ENCODE peak calls at places on chromosomes 7 and 10, in six cellular contexts. O is K562, X is NB4, E is heart left ventricle, R is sigmoid colon, Z is ovary. G is an unnamed sample.

GRCh38 chr10:83930-84530 is 34.9 kb upstream of the TUBB8 start:
- DNase-seq in R (no peak), Z (no peak), X (no peak), O (no peak), E (no peak), G (no peak)

GRCh38 chr10:132429281-132430230 is 32.6 kb downstream of the PWWP2B start:
- DNase-seq in O (no peak), Z (no peak), X (no peak), R (no peak), E (peak), G (no peak)

GRCh38 chr7:1232623-1233327 is at the start of gene UNCX:
- DNase-seq in O (no peak), E (no peak), R (no peak), Z (no peak), X (peak), G (no peak)

GRCh38 chr10:92404592-92404991 is 113.6 kb downstream of the MARCHF5 start:
- DNase-seq in E (no peak), Z (no peak), O (no peak), X (no peak), R (no peak), G (no peak)

GRCh38 chr7:41977165-41977651 is 259.8 kb downstream of the GLI3 start:
- DNase-seq in X (peak), Z (no peak), R (no peak), O (no peak), E (no peak), G (no peak)

GRCh38 chr7:138289864-138290263 is 170.2 kb upstream of the TRIM24 start:
- DNase-seq in R (no peak), O (no peak), Z (no peak), E (no peak), X (no peak), G (no peak)

GRCh38 chr10:3056280-3057037 is 10.9 kb upstream of the PFKP start:
- DNase-seq in O (no peak), R (peak), E (no peak), X (no peak), Z (no peak), G (no peak)

GRCh38 chr10:132872658-132873057 is 69.7 kb downstream of the CFAP46 start:
- DNase-seq in R (peak), X (no peak), E (peak), Z (no peak), O (no peak), G (no peak)

GRCh38 chr7:36870625-36871354 is 146.5 kb upstream of the AOAH start:
- DNase-seq in Z (no peak), X (no peak), R (no peak), E (no peak), O (no peak), G (no peak)

GRCh38 chr7:115632636-115633035 is 397.9 kb downstream of the TFEC start:
- DNase-seq in E (no peak), X (no peak), R (no peak), Z (no peak), O (no peak), G (no peak)

GRCh38 chr10:31650010-31650409 is 278.6 kb downstream of the ARHGAP12 start:
- DNase-seq in O (no peak), X (no peak), Z (peak), R (peak), E (peak), G (peak)

GRCh38 chr10:36492590-36493510 is 632.5 kb upstream of the ANKRD30A start:
- DNase-seq in Z (no peak), X (no peak), O (no peak), R (no peak), E (no peak), G (no peak)

GRCh38 chr10:103452714-103453230 is 602 bp upstream of the CALHM2 start:
- DNase-seq in O (no peak), E (no peak), Z (no peak), X (no peak), R (no peak), G (no peak)

GRCh38 chr7:8442814-8443304 is 9.4 kb downstream of the NXPH1 start:
- DNase-seq in E (no peak), X (peak), R (no peak), Z (no peak), O (peak), G (no peak)

GRCh38 chr10:22550732-22551131 is 163.6 kb downstream of the PIP4K2A start:
- DNase-seq in R (no peak), X (peak), E (peak), O (peak), Z (peak), G (no peak)

GRCh38 chr10:101075775-101076174 is 14.0 kb downstream of the KAZALD1 start:
- DNase-seq in E (no peak), Z (no peak), X (no peak), R (no peak), O (no peak), G (no peak)

GRCh38 chr10:133139561-133140065 is 20.4 kb upstream of the KNDC1 start:
- DNase-seq in Z (peak), E (no peak), O (no peak), X (peak), R (peak), G (no peak)

GRCh38 chr7:97971990-97972943 is 17.7 kb downstream of the OCM2 start:
- DNase-seq in O (peak), E (peak), Z (peak), X (peak), R (peak), G (peak)

GRCh38 chr10:57776688-57777432 is 490.8 kb downstream of the IPMK start:
- DNase-seq in R (no peak), E (no peak), X (no peak), Z (no peak), O (no peak), G (no peak)

GRCh38 chr7:133712544-133712943 is 414.6 kb upstream of the LRGUK start:
- DNase-seq in Z (no peak), R (no peak), O (no peak), X (no peak), E (no peak), G (no peak)

GRCh38 chr7:31735991-31736982 is 49.3 kb downstream of the PPP1R17 start:
- DNase-seq in E (no peak), Z (peak), X (peak), R (peak), O (peak), G (peak)

GRCh38 chr10:44660271-44660670 is 250.9 kb upstream of the TMEM72 start:
- DNase-seq in X (no peak), Z (no peak), O (no peak), E (no peak), R (no peak), G (no peak)

GRCh38 chr7:155291045-155291530 is 6.6 kb upstream of the INSIG1 start:
- DNase-seq in E (no peak), X (peak), R (no peak), O (peak), Z (no peak), G (peak)

GRCh38 chr10:78916227-78916626 is 152.5 kb upstream of the ZMIZ1 start:
- DNase-seq in X (no peak), O (no peak), E (no peak), Z (no peak), R (no peak), G (no peak)

GRCh38 chr10:30219977-30220751 is 128.9 kb downstream of the MTPAP start:
- DNase-seq in E (no peak), Z (no peak), R (no peak), O (no peak), X (peak), G (no peak)

GRCh38 chr10:86970152-86970886 is 2.0 kb downstream of the ADIRF start:
- DNase-seq in O (no peak), Z (peak), E (peak), X (peak), R (peak), G (peak)

GRCh38 chr10:6473430-6473829 is 106.6 kb downstream of the PRKCQ start:
- DNase-seq in O (peak), Z (no peak), X (peak), E (no peak), R (no peak), G (peak)

GRCh38 chr7:47873767-47874166 is 74.5 kb downstream of the PKD1L1 start:
- DNase-seq in O (no peak), E (no peak), R (no peak), Z (no peak), X (no peak), G (no peak)

GRCh38 chr10:46289209-46289810 is 2.5 kb downstream of the ANTXRL start:
- DNase-seq in Z (peak), E (no peak), X (no peak), O (no peak), R (no peak), G (no peak)

GRCh38 chr7:67918158-67918557 is 921.5 kb downstream of the TYW1 start:
- DNase-seq in X (peak), E (no peak), Z (no peak), R (no peak), O (no peak), G (no peak)

GRCh38 chr10:17474595-17474994 is 20.2 kb upstream of the ST8SIA6 start:
- DNase-seq in Z (no peak), X (no peak), R (no peak), O (peak), E (no peak), G (no peak)

GRCh38 chr7:139328375-139328774 is 12.8 kb upstream of the FMC1 start:
- DNase-seq in X (no peak), Z (no peak), E (no peak), R (no peak), O (no peak), G (no peak)

GRCh38 chr7:70634610-70635068 is 497.3 kb upstream of the GALNT17 start:
- DNase-seq in R (no peak), E (no peak), Z (no peak), X (peak), O (peak), G (no peak)

GRCh38 chr7:108093903-108094302 is 36.3 kb downstream of the LAMB4 start:
- DNase-seq in R (peak), Z (no peak), X (no peak), E (no peak), O (no peak), G (no peak)

GRCh38 chr10:127392351-127393235 is 156.5 kb upstream of the NPS start:
- DNase-seq in Z (peak), E (no peak), O (no peak), X (no peak), R (no peak), G (no peak)

GRCh38 chr7:104979167-104979841 is 34.7 kb upstream of the KMT2E start:
- DNase-seq in Z (peak), X (peak), E (no peak), R (no peak), O (no peak), G (no peak)

GRCh38 chr10:19874791-19875190 is 58.6 kb downstream of the PLXDC2 start:
- DNase-seq in X (no peak), O (no peak), R (no peak), E (no peak), Z (no peak), G (no peak)

GRCh38 chr10:19877466-19878255 is 61.4 kb downstream of the PLXDC2 start:
- DNase-seq in O (no peak), R (no peak), E (no peak), X (no peak), Z (no peak), G (no peak)

GRCh38 chr10:19872504-19873271 is 56.5 kb downstream of the PLXDC2 start:
- DNase-seq in E (no peak), R (no peak), O (no peak), Z (no peak), X (no peak), G (no peak)

GRCh38 chr10:19874190-19874589 is 58.0 kb downstream of the PLXDC2 start:
- DNase-seq in Z (no peak), R (no peak), E (no peak), X (no peak), O (no peak), G (no peak)

DNA sequence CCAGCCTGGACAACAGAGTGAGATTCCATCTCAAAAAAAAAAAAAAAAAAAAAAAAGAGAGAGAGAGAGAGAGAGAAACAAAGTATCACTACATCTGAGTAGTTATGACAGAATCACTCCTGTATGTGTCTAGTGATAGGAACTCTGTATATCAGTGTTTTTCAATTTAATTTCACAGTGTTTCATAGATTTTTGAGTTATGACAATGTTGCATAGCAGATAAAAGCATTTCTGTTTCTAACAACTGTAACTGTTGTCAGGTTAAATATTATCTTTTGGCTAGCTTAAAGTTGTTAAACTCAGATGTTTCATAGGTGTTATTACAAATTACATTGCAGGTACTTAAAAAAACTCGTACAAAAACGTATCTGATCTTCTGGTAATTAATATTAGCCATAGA is 60.3 kb downstream of the PLXDC2 start:
- DNase-seq in X (no peak), E (no peak), R (no peak), Z (no peak), O (no peak), G (no peak)
- TF ChIP-seq POLR2A in X (no peak), E (no peak), R (no peak), Z (no peak), O (no peak), G (no peak)

GRCh38 chr10:102424145-102424544 is 3.5 kb downstream of the FBXL15 start:
- DNase-seq in R (no peak), E (no peak), Z (no peak), X (no peak), O (no peak), G (no peak)

GRCh38 chr10:102421645-102422585 is 1.3 kb downstream of the FBXL15 start:
- DNase-seq in O (peak), X (peak), R (peak), E (no peak), Z (no peak), G (peak)

GRCh38 chr10:102420810-102421644 is at the start of gene FBXL15:
- DNase-seq in O (peak), R (peak), X (peak), E (peak), Z (peak), G (peak)

GRCh38 chr10:102423372-102423968 is 2.8 kb downstream of the FBXL15 start:
- DNase-seq in X (no peak), Z (no peak), O (no peak), R (no peak), E (no peak), G (peak)

GRCh38 chr10:102422586-102423129 is 2.0 kb downstream of the FBXL15 start:
- DNase-seq in O (peak), E (peak), R (peak), X (peak), Z (peak), G (peak)
- H3K4me3 ChIP-seq in O (peak), E (peak), R (peak), X (peak), Z (peak), G (peak)

GRCh38 chr7:7131273-7131672 is 51.1 kb upstream of the C1GALT1 start:
- DNase-seq in Z (no peak), E (no peak), O (no peak), X (no peak), R (no peak), G (no peak)

GRCh38 chr7:7127773-7128172 is 54.6 kb upstream of the C1GALT1 start:
- DNase-seq in E (no peak), X (no peak), O (no peak), R (no peak), Z (no peak), G (no peak)

GRCh38 chr7:7134036-7134435 is 48.3 kb upstream of the C1GALT1 start:
- DNase-seq in E (no peak), R (no peak), O (no peak), X (no peak), Z (no peak), G (no peak)

GRCh38 chr7:7125993-7126392 is 56.4 kb upstream of the C1GALT1 start:
- DNase-seq in R (no peak), X (no peak), O (no peak), E (no peak), Z (no peak), G (no peak)

DNA sequence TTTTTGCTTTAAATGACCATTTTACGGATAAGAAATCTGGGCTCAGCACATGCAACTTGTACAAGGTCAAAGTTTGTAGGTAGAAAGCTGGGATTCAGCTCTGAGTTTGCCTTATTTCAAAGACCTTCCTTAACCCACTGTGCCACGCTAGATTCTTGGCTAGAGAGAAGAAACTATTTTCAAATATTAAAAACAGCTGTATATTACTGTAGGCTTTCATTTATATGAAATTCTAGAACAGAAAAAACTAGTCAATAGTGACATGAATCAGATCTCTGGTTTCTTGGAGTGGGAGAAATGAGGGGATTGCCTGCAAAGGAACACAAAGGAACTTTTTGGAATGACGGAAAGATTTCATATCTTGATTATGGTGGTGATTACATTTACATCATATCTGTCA is 53.0 kb upstream of the C1GALT1 start:
- DNase-seq in O (no peak), R (no peak), E (no peak), Z (no peak), X (no peak), G (no peak)
- TF ChIP-seq POLR2A in O (no peak), R (no peak), E (no peak), Z (no peak), X (no peak), G (no peak)

GRCh38 chr7:18521945-18522566 is 26.5 kb downstream of the HDAC9 start:
- DNase-seq in X (no peak), O (no peak), Z (no peak), R (no peak), E (no peak), G (no peak)

GRCh38 chr7:18524248-18524647 is 28.7 kb downstream of the HDAC9 start:
- DNase-seq in Z (no peak), X (no peak), R (no peak), E (no peak), O (no peak), G (no peak)

GRCh38 chr7:18518555-18518954 is 23.0 kb downstream of the HDAC9 start:
- DNase-seq in O (no peak), Z (no peak), E (no peak), X (no peak), R (no peak), G (no peak)

GRCh38 chr7:18521236-18521589 is 25.7 kb downstream of the HDAC9 start:
- DNase-seq in O (no peak), X (no peak), E (no peak), R (no peak), Z (no peak), G (no peak)

GRCh38 chr7:18520450-18521235 is 25.1 kb downstream of the HDAC9 start:
- DNase-seq in O (no peak), R (no peak), E (no peak), X (peak), Z (no peak), G (no peak)
- H3K4me3 ChIP-seq in O (no peak), R (no peak), E (peak), X (no peak), Z (no peak), G (no peak)

GRCh38 chr7:23679898-23680416 is at the start of gene FAM221A:
- DNase-seq in O (no peak), X (no peak), E (peak), R (peak), Z (peak), G (peak)

GRCh38 chr7:23685770-23686169 is 5.8 kb downstream of the FAM221A start:
- DNase-seq in O (no peak), Z (no peak), X (no peak), R (no peak), E (no peak), G (no peak)

DNA sequence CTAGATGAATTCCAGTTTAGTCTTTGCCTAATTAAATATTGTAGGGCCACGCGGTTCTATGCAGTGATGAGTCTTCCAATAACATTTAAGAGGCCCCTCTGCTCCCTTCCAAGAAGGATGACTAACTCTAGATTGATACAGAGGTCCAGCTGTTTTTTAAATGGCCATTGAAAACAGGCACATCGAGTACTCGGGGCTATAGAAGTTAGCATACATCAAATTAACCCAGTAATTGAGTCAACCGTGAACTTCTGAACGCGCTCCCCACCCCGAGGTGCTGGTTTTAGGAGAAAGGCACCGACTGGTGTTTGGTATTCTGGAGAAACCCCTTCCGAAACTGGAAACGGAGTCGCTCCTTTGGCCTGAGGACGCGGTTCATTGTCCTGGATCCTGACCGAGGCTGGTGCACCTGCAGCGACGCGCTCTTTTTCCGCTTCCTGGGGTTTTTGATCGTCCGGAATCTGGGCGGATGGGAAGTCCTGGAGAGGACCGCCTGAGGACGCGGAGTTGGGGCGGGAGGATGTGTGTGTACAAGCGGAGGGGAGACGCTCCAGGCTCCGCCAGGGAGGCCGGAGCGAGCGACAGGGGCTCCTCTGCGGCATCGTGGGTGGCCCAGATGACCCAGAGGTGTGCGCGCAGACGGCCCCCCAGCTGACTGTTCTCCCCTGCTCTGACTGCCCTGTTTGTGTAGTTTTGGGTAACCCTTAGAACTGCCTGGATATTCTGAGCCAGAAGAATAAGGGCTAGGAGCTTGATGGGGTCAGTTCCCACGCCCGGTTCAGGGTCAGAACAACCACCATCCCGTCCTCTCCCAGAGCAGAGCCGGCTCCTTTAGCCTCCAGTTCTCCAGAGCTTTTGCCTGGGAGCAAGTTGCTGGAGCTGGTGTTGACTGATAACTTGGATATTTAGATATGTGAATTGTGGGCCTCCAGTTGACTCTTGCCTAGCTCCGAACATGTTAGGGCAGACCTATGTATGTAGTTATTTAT is 712 bp downstream of the FAM221A start:
- DNase-seq in Z (peak), X (no peak), O (no peak), R (peak), E (peak), G (peak)
- TF ChIP-seq POLR2A in Z (no peak), X (no peak), O (no peak), R (no peak), E (no peak), G (peak)

GRCh38 chr7:99559276-99559915 is 954 bp downstream of the ZNF655 start:
- DNase-seq in R (no peak), O (no peak), E (no peak), Z (no peak), X (no peak), G (no peak)

GRCh38 chr7:99562832-99563231 is 4.4 kb downstream of the ZNF655 start:
- DNase-seq in R (no peak), Z (no peak), O (peak), E (no peak), X (peak), G (no peak)

GRCh38 chr7:99561735-99562051 is 3.3 kb downstream of the ZNF655 start:
- DNase-seq in Z (no peak), R (no peak), X (no peak), E (no peak), O (no peak), G (no peak)

GRCh38 chr7:99562114-99562784 is 3.8 kb downstream of the ZNF655 start:
- DNase-seq in O (no peak), Z (no peak), R (no peak), E (no peak), X (no peak), G (no peak)

GRCh38 chr7:99560834-99561734 is 2.6 kb downstream of the ZNF655 start:
- DNase-seq in R (no peak), O (no peak), X (no peak), E (no peak), Z (no peak), G (no peak)
- H3K4me3 ChIP-seq in R (no peak), O (no peak), X (no peak), E (no peak), Z (no peak), G (no peak)

G was measured in Peyer's patch.